ENCODE peak calls at places on chromosome 10, in five cellular contexts. I is ELR, B is ACHN, Z is ovary, O is transverse colon. R is an unnamed sample.

GRCh38 chr10:118020365-118020764 is 26.4 kb downstream of the RAB11FIP2 start:
- DNase-seq in I (no peak), Z (no peak), B (no peak), O (no peak), R (no peak)

GRCh38 chr10:110650265-110650668 is 6.1 kb downstream of the RBM20 start:
- DNase-seq in O (no peak), B (no peak), I (no peak), Z (no peak), R (no peak)

GRCh38 chr10:48773580-48773979 is 88.9 kb downstream of the WDFY4 start:
- DNase-seq in Z (no peak), O (no peak), B (no peak), I (no peak), R (no peak)

GRCh38 chr10:25725917-25726716 is 207.9 kb upstream of the MYO3A start:
- DNase-seq in O (no peak), Z (no peak), I (peak), B (peak), R (no peak)

GRCh38 chr10:43069597-43069996 is 7.3 kb upstream of the RET start:
- DNase-seq in I (no peak), B (no peak), Z (no peak), O (no peak), R (no peak)

GRCh38 chr10:71314028-71314693 is 4.9 kb upstream of the SLC29A3 start:
- DNase-seq in B (peak), Z (peak), O (peak), I (peak), R (peak)

GRCh38 chr10:3570855-3571266 is 214.1 kb downstream of the KLF6 start:
- DNase-seq in I (no peak), Z (no peak), O (no peak), B (no peak), R (peak)

GRCh38 chr10:35217458-35217857 is 90.8 kb downstream of the CREM start:
- DNase-seq in O (no peak), I (no peak), Z (no peak), B (no peak), R (peak)

GRCh38 chr10:79025113-79025832 is 43.5 kb upstream of the ZMIZ1 start:
- DNase-seq in O (no peak), B (no peak), Z (peak), I (no peak), R (no peak)

GRCh38 chr10:30027057-30028005 is 32.1 kb downstream of the JCAD start:
- DNase-seq in B (no peak), Z (peak), O (peak), I (no peak), R (peak)

GRCh38 chr10:66931340-66931948 is 5.6 kb downstream of the LRRTM3 start:
- DNase-seq in I (peak), O (no peak), Z (no peak), B (peak), R (no peak)

GRCh38 chr10:94003496-94003895 is 9.8 kb downstream of the PLCE1 start:
- DNase-seq in Z (no peak), I (no peak), B (no peak), O (no peak), R (no peak)

GRCh38 chr10:71272122-71272771 is 46.8 kb upstream of the SLC29A3 start:
- DNase-seq in O (no peak), B (no peak), I (peak), Z (no peak), R (no peak)

GRCh38 chr10:17756557-17757208 is 4.7 kb downstream of the TMEM236 start:
- DNase-seq in O (peak), Z (no peak), B (no peak), I (no peak), R (no peak)

GRCh38 chr10:87760195-87760905 is 57.7 kb downstream of the ATAD1 start:
- DNase-seq in B (no peak), O (no peak), I (no peak), Z (no peak), R (no peak)

GRCh38 chr10:63707254-63707910 is 186.2 kb downstream of the REEP3 start:
- DNase-seq in Z (no peak), B (peak), O (no peak), I (peak), R (peak)

GRCh38 chr10:86085686-86086085 is 280.9 kb downstream of the GRID1 start:
- DNase-seq in Z (no peak), B (no peak), O (no peak), I (no peak), R (no peak)

GRCh38 chr10:44300666-44301649 is 83.9 kb downstream of the CXCL12 start:
- DNase-seq in Z (no peak), O (no peak), I (peak), B (peak), R (peak)

GRCh38 chr10:82221750-82222149 is 346.8 kb downstream of the NRG3 start:
- DNase-seq in O (peak), Z (no peak), I (no peak), B (no peak), R (no peak)

GRCh38 chr10:29322918-29323317 is 34.0 kb downstream of the LYZL1 start:
- DNase-seq in Z (no peak), B (no peak), I (no peak), O (no peak), R (no peak)

GRCh38 chr10:126634915-126635314 is 35.6 kb downstream of the C10orf90 start:
- DNase-seq in O (no peak), B (no peak), Z (no peak), I (peak), R (peak)

GRCh38 chr10:3054183-3054815 is 13.0 kb upstream of the PFKP start:
- DNase-seq in O (no peak), Z (no peak), I (no peak), B (no peak), R (no peak)

GRCh38 chr10:119237722-119238436 is 30.5 kb downstream of the GRK5 start:
- DNase-seq in O (no peak), B (no peak), I (no peak), Z (no peak), R (no peak)

GRCh38 chr10:43843331-43844101 is 194.8 kb upstream of the ZNF32 start:
- DNase-seq in I (peak), B (no peak), O (no peak), Z (no peak), R (no peak)

GRCh38 chr10:99593312-99593711 is 26.9 kb downstream of the SLC25A28 start:
- DNase-seq in Z (no peak), I (peak), O (peak), B (peak), R (no peak)

GRCh38 chr10:34384363-34384762 is 430.7 kb downstream of the PARD3 start:
- DNase-seq in B (no peak), I (no peak), O (no peak), Z (no peak), R (peak)

GRCh38 chr10:70528726-70529362 is 50.3 kb downstream of the PALD1 start:
- DNase-seq in I (peak), Z (no peak), B (peak), O (no peak), R (no peak)

GRCh38 chr10:75982611-75983369 is 551.4 kb downstream of the LRMDA start:
- DNase-seq in Z (peak), B (no peak), I (no peak), O (no peak), R (peak)

GRCh38 chr10:20737107-20737506 is 160.0 kb downstream of the NEBL start:
- DNase-seq in B (no peak), I (no peak), O (no peak), Z (no peak), R (no peak)

GRCh38 chr10:109676703-109677102 is 246.6 kb downstream of the XPNPEP1 start:
- DNase-seq in O (no peak), Z (no peak), I (peak), B (peak), R (no peak)

GRCh38 chr10:117550042-117550441 is 7.5 kb downstream of the EMX2 start:
- DNase-seq in Z (no peak), I (no peak), B (no peak), O (no peak), R (no peak)

GRCh38 chr10:24958701-24959392 is 6.4 kb upstream of the PRTFDC1 start:
- DNase-seq in B (no peak), Z (no peak), I (peak), O (peak), R (no peak)

GRCh38 chr10:1367938-1368697 is 311.9 kb downstream of the WDR37 start:
- DNase-seq in Z (no peak), I (no peak), B (no peak), O (no peak), R (no peak)

GRCh38 chr10:95445837-95446347 is 115.3 kb downstream of the SORBS1 start:
- DNase-seq in O (peak), B (peak), I (peak), Z (no peak), R (peak)

GRCh38 chr10:117496616-117497028 is 45.9 kb upstream of the EMX2 start:
- DNase-seq in O (peak), Z (peak), I (peak), B (peak), R (peak)

GRCh38 chr10:48796846-48797245 is 112.2 kb downstream of the WDFY4 start:
- DNase-seq in Z (no peak), O (no peak), I (no peak), B (no peak), R (no peak)

GRCh38 chr10:60314306-60314940 is 75.3 kb downstream of the ANK3 start:
- DNase-seq in I (peak), Z (no peak), B (peak), O (no peak), R (no peak)